ENCODE peak calls at places on chromosomes 4 and X, in nine cellular contexts. D, X, H, W, J, Y, N, V and T are unnamed samples.

GRCh38 chr4:176099314-176099713 is 33.7 kb downstream of the WDR17 start:
- DNase-seq in W (no peak), Y (no peak), J (no peak), X (no peak), N (no peak), D (no peak), H (no peak), V (no peak), T (no peak)

GRCh38 chr4:139786494-139787354 is 121.1 kb downstream of the MGST2 start:
- DNase-seq in Y (no peak), W (no peak), X (no peak), V (no peak), N (no peak), J (no peak), D (no peak), H (no peak), T (no peak)

GRCh38 chrX:39476596-39476995 is 621.2 kb downstream of the BCOR start:
- DNase-seq in W (no peak), X (no peak), H (no peak), D (no peak), N (no peak), J (no peak), Y (no peak), V (no peak), T (no peak)

GRCh38 chr4:55445921-55446577 is 50.3 kb downstream of the TMEM165 start:
- DNase-seq in J (peak), H (no peak), N (peak), W (no peak), D (no peak), Y (peak), V (no peak), X (no peak), T (no peak)

GRCh38 chrX:77076896-77077295 is 370.3 kb upstream of the FGF16 start:
- DNase-seq in H (no peak), J (no peak), Y (no peak), W (no peak), V (no peak), N (no peak), X (no peak), D (no peak), T (no peak)

GRCh38 chrX:10514891-10515290 is 105.5 kb downstream of the MID1 start:
- DNase-seq in Y (no peak), D (no peak), H (no peak), V (no peak), N (no peak), J (peak), X (no peak), W (no peak), T (no peak)

GRCh38 chr4:87465739-87466366 is 43.5 kb downstream of the NUDT9 start:
- DNase-seq in V (no peak), H (no peak), W (no peak), X (no peak), N (peak), Y (peak), D (peak), J (peak), T (no peak)

GRCh38 chrX:112147206-112147605 is 64.6 kb upstream of the TRPC5 start:
- DNase-seq in X (no peak), J (no peak), W (no peak), D (no peak), N (no peak), Y (no peak), H (peak), V (no peak), T (no peak)